ENCODE peak calls at places on chromosomes 12 and 14, in seven cellular contexts. Q, B, X, F, C, R and O are unnamed samples.

GRCh38 chr14:81329640-81330385 is 70.3 kb downstream of the STON2 start:
- DNase-seq in Q (no peak), B (no peak), X (no peak), F (no peak), C (no peak), R (no peak), O (no peak)

GRCh38 chr12:83389237-83389996 is 702.7 kb downstream of the TMTC2 start:
- DNase-seq in Q (peak; percentile 10), B (peak; percentile 63), X (no peak), F (peak; percentile 38), C (peak; percentile 24), R (no peak), O (peak; percentile 18)

GRCh38 chr12:25328082-25328712 is 77.5 kb upstream of the KRAS start:
- DNase-seq in Q (no peak), B (no peak), X (peak; percentile 3), F (no peak), C (peak; percentile 21), R (no peak), O (no peak)

GRCh38 chr12:131511391-131511802 is 199.5 kb upstream of the SFSWAP start:
- DNase-seq in Q (no peak), B (no peak), X (no peak), F (peak; percentile 15), C (no peak), R (peak; percentile 73), O (peak; percentile 3)

GRCh38 chr12:54017845-54018607 is 9.2 kb downstream of the HOXC8 start:
- DNase-seq in Q (peak; percentile 98), B (peak; percentile 83), X (no peak), F (no peak), C (peak; percentile 90), R (peak; percentile 79), O (peak; percentile 84)

GRCh38 chr12:996881-997280 is 5.9 kb downstream of the ERC1 start:
- DNase-seq in Q (no peak), B (no peak), X (no peak), F (no peak), C (no peak), R (no peak), O (no peak)

GRCh38 chr12:131571827-131572226 is 139.1 kb upstream of the SFSWAP start:
- DNase-seq in Q (peak; percentile 24), B (no peak), X (no peak), F (no peak), C (no peak), R (no peak), O (no peak)

GRCh38 chr12:49580572-49581535 is 12.9 kb upstream of the MCRS1 start:
- DNase-seq in Q (peak; percentile 74), B (peak; percentile 94), X (peak; percentile 83), F (peak; percentile 77), C (peak; percentile 84), R (no peak), O (peak; percentile 71)

GRCh38 chr12:1592444-1593231 is 1.7 kb downstream of the FBXL14 start:
- DNase-seq in Q (peak; percentile 40), B (peak; percentile 57), X (no peak), F (no peak), C (peak; percentile 28), R (no peak), O (no peak)

GRCh38 chr14:51484491-51484890 is 167.2 kb upstream of the FRMD6 start:
- DNase-seq in Q (no peak), B (no peak), X (no peak), F (no peak), C (no peak), R (no peak), O (no peak)

GRCh38 chr12:73421832-73422231 is 1115.8 kb upstream of the ATXN7L3B start:
- DNase-seq in Q (no peak), B (no peak), X (no peak), F (no peak), C (no peak), R (no peak), O (no peak)

GRCh38 chr12:67928621-67929369 is 60.5 kb upstream of the IFNG-AS1 start:
- DNase-seq in Q (no peak), B (no peak), X (no peak), F (no peak), C (no peak), R (no peak), O (no peak)

GRCh38 chr12:2227360-2227759 is 174.6 kb downstream of the CACNA1C start:
- DNase-seq in Q (no peak), B (no peak), X (no peak), F (no peak), C (no peak), R (no peak), O (no peak)

GRCh38 chr14:68269136-68269535 is 449.6 kb downstream of the RAD51B start:
- DNase-seq in Q (no peak), B (no peak), X (no peak), F (no peak), C (no peak), R (no peak), O (no peak)

GRCh38 chr14:102579696-102580551 is 12.5 kb upstream of the RCOR1 start:
- DNase-seq in Q (no peak), B (no peak), X (no peak), F (no peak), C (no peak), R (no peak), O (no peak)

GRCh38 chr12:58452546-58452945 is 467.8 kb downstream of the LRIG3 start:
- DNase-seq in Q (no peak), B (no peak), X (no peak), F (no peak), C (no peak), R (no peak), O (no peak)

DNA sequence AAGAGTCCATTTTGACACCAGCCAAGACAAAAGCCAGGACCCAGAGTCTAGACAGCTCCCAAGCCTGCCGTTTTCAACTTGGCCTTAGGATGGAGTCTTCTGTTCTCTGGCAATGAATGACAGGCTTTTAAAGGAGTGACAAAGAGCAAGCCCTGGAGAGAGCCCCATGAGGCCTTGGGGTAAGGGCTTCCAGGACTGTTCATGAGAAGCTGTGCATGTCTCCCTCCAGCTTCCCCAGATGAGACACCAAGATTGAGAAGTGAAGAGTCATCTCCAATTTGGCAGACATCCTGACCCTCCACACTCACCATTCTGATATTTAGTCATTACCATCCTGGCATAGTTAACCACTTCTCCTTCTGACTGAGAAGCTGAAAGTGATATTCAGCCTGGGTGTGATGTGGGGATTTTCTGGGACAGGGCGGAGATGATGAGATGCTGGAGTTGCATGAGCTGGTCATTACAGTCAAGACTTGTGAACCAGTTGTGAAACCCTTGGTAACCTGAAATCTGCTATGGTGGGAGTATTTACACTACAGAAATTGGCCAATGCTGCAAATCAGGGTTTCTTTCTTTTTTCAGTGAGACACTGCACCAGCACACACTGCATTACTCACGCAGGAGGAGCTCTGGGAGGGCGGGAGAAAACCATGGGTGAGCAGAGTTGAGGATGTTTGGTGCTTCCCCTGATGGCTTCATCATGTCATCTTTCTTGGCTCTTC is 77.8 kb downstream of the VCPKMT start:
- DNase-seq in Q (peak; percentile 48), B (no peak), X (peak; percentile 20), F (no peak), C (no peak), R (peak; percentile 100), O (no peak)
- TF ChIP-seq SP1 in Q (no peak), B (no peak), X (no peak), F (no peak), C (no peak), R (no peak), O (peak; percentile 17)

GRCh38 chr12:122909442-122910288 is 13.7 kb upstream of the VPS37B start:
- DNase-seq in Q (no peak), B (no peak), X (no peak), F (no peak), C (no peak), R (no peak), O (no peak)
- TF ChIP-seq SP1 in Q (no peak), B (no peak), X (no peak), F (peak; percentile 18), C (no peak), R (no peak), O (no peak)

GRCh38 chr12:121765573-121765972 is 27.9 kb downstream of the RHOF start:
- DNase-seq in Q (peak; percentile 47), B (no peak), X (no peak), F (no peak), C (no peak), R (no peak), O (peak; percentile 58)
- TF ChIP-seq SP1 in Q (no peak), B (no peak), X (no peak), F (no peak), C (no peak), R (no peak), O (peak; percentile 51)

DNA sequence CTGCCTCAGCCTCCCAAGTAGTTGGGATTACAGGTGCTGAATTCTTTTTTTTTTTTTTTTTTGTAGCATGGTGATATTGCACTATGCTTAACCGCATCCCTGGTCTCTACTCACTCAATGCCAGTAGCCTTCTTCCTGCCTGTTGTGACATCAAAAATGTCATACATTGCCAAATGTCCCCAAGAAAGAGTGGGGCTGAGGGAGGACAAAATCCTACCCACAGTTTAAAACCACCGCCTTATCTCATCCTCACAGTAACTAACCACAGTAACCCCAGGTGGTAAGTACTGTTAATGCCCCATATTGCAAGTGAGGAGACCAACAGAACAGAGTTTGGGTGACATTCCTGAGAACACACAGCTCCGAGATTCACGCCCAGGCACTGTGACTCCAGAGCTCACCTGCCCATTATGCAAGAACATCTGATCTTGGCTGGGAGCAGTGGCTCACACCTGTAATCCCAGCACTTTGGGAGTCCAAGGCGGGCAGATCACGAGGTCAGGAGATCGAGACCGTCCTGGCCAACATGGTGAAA is 19.6 kb downstream of the MORN3 start:
- DNase-seq in Q (peak; percentile 88), B (no peak), X (no peak), F (no peak), C (no peak), R (no peak), O (no peak)
- TF ChIP-seq SP1 in Q (peak; percentile 37), B (no peak), X (no peak), F (no peak), C (no peak), R (no peak), O (no peak)